ENCODE peak calls at places on chromosome 12, in four cellular contexts. Q is vagina, B is dorsolateral prefrontal cortex, J is fibroblast of mammary gland. Z is an unnamed sample.

GRCh38 chr12:86376052-86376451 is 119.9 kb upstream of the MGAT4C start:
- DNase-seq in Q (no peak), B (no peak), J (no peak), Z (no peak)

GRCh38 chr12:7395950-7396349 is 48.0 kb downstream of the CD163L1 start:
- DNase-seq in J (peak), B (no peak), Q (no peak), Z (no peak)

GRCh38 chr12:106115450-106115849 is 23.3 kb downstream of the NUAK1 start:
- DNase-seq in B (no peak), Q (no peak), J (no peak), Z (no peak)

GRCh38 chr12:45934956-45935355 is 55.4 kb downstream of the SCAF11 start:
- DNase-seq in Q (no peak), B (no peak), J (no peak), Z (no peak)

GRCh38 chr12:19273482-19274330 is 144.2 kb downstream of the PLEKHA5 start:
- DNase-seq in B (no peak), Q (no peak), J (peak), Z (no peak)

GRCh38 chr12:124837958-124838803 is 25.5 kb downstream of the SCARB1 start:
- DNase-seq in J (peak), Q (no peak), B (peak), Z (peak)

GRCh38 chr12:47012552-47012951 is 66.9 kb upstream of the PCED1B start:
- DNase-seq in Q (no peak), B (no peak), J (no peak), Z (no peak)

GRCh38 chr12:30450872-30451271 is 244.8 kb downstream of the IPO8 start:
- DNase-seq in Q (no peak), B (no peak), J (peak), Z (no peak)

GRCh38 chr12:15996254-15996653 is 85.1 kb downstream of the DERA start:
- DNase-seq in J (peak), Q (no peak), B (no peak), Z (no peak)

GRCh38 chr12:64826234-64826633 is 1.8 kb downstream of the TBC1D30 start:
- DNase-seq in B (no peak), Q (no peak), J (peak), Z (no peak)

GRCh38 chr12:52741378-52742195 is 35.6 kb downstream of the KRT76 start:
- DNase-seq in Q (no peak), B (no peak), J (peak), Z (no peak)

GRCh38 chr12:116466536-116466935 is 92.6 kb upstream of the MAP1LC3B2 start:
- DNase-seq in B (no peak), Q (no peak), J (no peak), Z (no peak)

GRCh38 chr12:132117558-132117875 is 26.6 kb downstream of the DDX51 start:
- DNase-seq in B (no peak), Q (no peak), J (peak), Z (no peak)

GRCh38 chr12:7439579-7440505 is 4.1 kb downstream of the CD163L1 start:
- DNase-seq in J (peak), B (no peak), Q (no peak), Z (peak)

GRCh38 chr12:131436922-131437705 is 273.8 kb upstream of the SFSWAP start:
- DNase-seq in J (no peak), B (no peak), Q (no peak), Z (peak)

GRCh38 chr12:8996682-8997405 is 7.5 kb downstream of the KLRG1 start:
- DNase-seq in B (no peak), J (peak), Q (no peak), Z (no peak)

GRCh38 chr12:108798551-108799221 is 58.7 kb downstream of the SSH1 start:
- DNase-seq in B (peak), J (peak), Q (no peak), Z (no peak)

GRCh38 chr12:109494348-109494881 is 17.0 kb downstream of the UBE3B start:
- DNase-seq in B (no peak), Q (no peak), J (no peak), Z (no peak)

GRCh38 chr12:94207467-94208432 is 59.4 kb downstream of the PLXNC1 start:
- DNase-seq in B (no peak), Q (no peak), J (peak), Z (no peak)

GRCh38 chr12:130754234-130755001 is 38.3 kb upstream of the RIMBP2 start:
- DNase-seq in Q (no peak), J (no peak), B (no peak), Z (no peak)

GRCh38 chr12:47361389-47362031 is 281.8 kb upstream of the AMIGO2 start:
- DNase-seq in Q (no peak), J (no peak), B (no peak), Z (no peak)

GRCh38 chr12:47021298-47021697 is 58.1 kb upstream of the PCED1B start:
- DNase-seq in B (no peak), J (peak), Q (no peak), Z (no peak)

GRCh38 chr12:56803750-56804149 is 40.6 kb downstream of the HSD17B6 start:
- DNase-seq in Q (no peak), B (peak), J (no peak), Z (peak)

GRCh38 chr12:93176166-93176565 is 201.6 kb upstream of the NUDT4 start:
- DNase-seq in B (no peak), Q (no peak), J (peak), Z (no peak)

GRCh38 chr12:101407054-101407437 is 526 bp downstream of the ARL1 start:
- DNase-seq in B (no peak), Q (no peak), J (no peak), Z (no peak)

GRCh38 chr12:6059221-6059620 is 65.2 kb downstream of the VWF start:
- DNase-seq in J (no peak), Q (no peak), B (no peak), Z (no peak)

GRCh38 chr12:6057693-6058092 is 66.8 kb downstream of the VWF start:
- DNase-seq in J (no peak), Q (no peak), B (no peak), Z (no peak)

GRCh38 chr12:6053541-6053940 is 70.9 kb downstream of the VWF start:
- DNase-seq in J (no peak), Q (no peak), B (no peak), Z (no peak)

GRCh38 chr12:6058481-6059161 is 65.8 kb downstream of the VWF start:
- DNase-seq in B (no peak), J (no peak), Q (no peak), Z (no peak)

GRCh38 chr12:6056406-6057211 is 67.9 kb downstream of the VWF start:
- DNase-seq in J (no peak), B (no peak), Q (no peak), Z (no peak)
- TF ChIP-seq CTCF in J (peak), B (peak), Q (no peak), Z (peak)

GRCh38 chr12:43112101-43112661 is 439.8 kb downstream of the ADAMTS20 start:
- DNase-seq in Q (no peak), J (peak), B (no peak), Z (no peak)

GRCh38 chr12:43113616-43114015 is 438.4 kb downstream of the ADAMTS20 start:
- DNase-seq in Q (no peak), B (no peak), J (no peak), Z (no peak)

GRCh38 chr12:43111608-43112007 is 440.4 kb downstream of the ADAMTS20 start:
- DNase-seq in J (no peak), B (no peak), Q (no peak), Z (no peak)

GRCh38 chr12:43114316-43114715 is 437.7 kb downstream of the ADAMTS20 start:
- DNase-seq in Q (no peak), B (no peak), J (no peak), Z (no peak)

GRCh38 chr12:43113153-43113552 is 438.9 kb downstream of the ADAMTS20 start:
- DNase-seq in B (no peak), Q (no peak), J (peak), Z (no peak)
- TF ChIP-seq CTCF in B (no peak), Q (no peak), J (peak), Z (no peak)

GRCh38 chr12:12725086-12725955 is 8.2 kb downstream of the CDKN1B start:
- DNase-seq in J (peak), B (peak), Q (peak), Z (peak)
- TF ChIP-seq CTCF in J (no peak), B (no peak), Q (no peak), Z (no peak)

GRCh38 chr12:111434049-111434448 is 28.3 kb downstream of the SH2B3 start:
- DNase-seq in B (no peak), Q (no peak), J (no peak), Z (no peak)

GRCh38 chr12:111434680-111435338 is 29.1 kb downstream of the SH2B3 start:
- DNase-seq in B (no peak), J (peak), Q (no peak), Z (no peak)

GRCh38 chr12:111436811-111437210 is 31.1 kb downstream of the SH2B3 start:
- DNase-seq in B (no peak), Q (no peak), J (no peak), Z (no peak)

GRCh38 chr12:111436266-111436665 is 30.5 kb downstream of the SH2B3 start:
- DNase-seq in Q (no peak), B (no peak), J (no peak), Z (no peak)

GRCh38 chr12:111435661-111436201 is 30.0 kb downstream of the SH2B3 start:
- DNase-seq in B (no peak), Q (no peak), J (no peak), Z (no peak)
- TF ChIP-seq CTCF in B (no peak), Q (no peak), J (no peak), Z (no peak)

GRCh38 chr12:2791086-2791485 is 3.7 kb upstream of the FKBP4 start:
- DNase-seq in Q (no peak), B (no peak), J (no peak), Z (no peak)
- TF ChIP-seq CTCF in Q (no peak), B (no peak), J (no peak), Z (no peak)

DNA sequence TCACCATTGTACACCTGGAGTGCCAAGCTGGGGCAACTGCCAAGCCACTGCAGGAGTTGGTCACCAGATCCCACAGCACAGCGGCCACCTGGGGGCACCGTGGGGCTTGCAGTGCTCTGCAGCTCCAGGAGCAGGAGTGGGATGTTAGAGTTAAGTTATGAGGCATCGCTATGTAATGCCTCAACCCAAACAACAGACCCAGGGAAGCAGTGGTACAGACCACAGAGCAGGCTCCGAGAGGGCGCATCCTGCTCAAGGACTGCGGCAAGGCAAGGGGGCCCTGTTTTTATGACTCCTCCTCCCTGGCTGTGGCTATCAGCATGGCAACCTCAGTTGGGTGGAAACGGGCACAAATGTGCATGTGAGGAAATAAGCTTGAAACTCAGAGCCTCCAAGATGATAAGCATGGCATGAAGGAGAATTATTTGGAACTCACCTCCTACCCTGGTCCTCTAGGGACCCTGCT is 63.1 kb downstream of the ARL6IP4 start:
- DNase-seq in Q (no peak), J (peak), B (peak), Z (peak)
- TF ChIP-seq CTCF in Q (peak), J (peak), B (peak), Z (peak)

GRCh38 chr12:67269632-67270578 is 747 bp downstream of the CAND1 start:
- DNase-seq in B (peak), Q (no peak), J (no peak), Z (no peak)

GRCh38 chr12:67268896-67269631 is at the start of gene CAND1:
- DNase-seq in B (peak), J (peak), Q (peak), Z (peak)

GRCh38 chr12:67271976-67272375 is 2.8 kb downstream of the CAND1 start:
- DNase-seq in Q (no peak), J (peak), B (no peak), Z (no peak)

GRCh38 chr12:67270622-67271021 is 1.5 kb downstream of the CAND1 start:
- DNase-seq in Q (no peak), J (no peak), B (no peak), Z (no peak)

GRCh38 chr12:67268335-67268895 is 743 bp upstream of the CAND1 start:
- DNase-seq in Q (peak), B (peak), J (peak), Z (peak)
- TF ChIP-seq CTCF in Q (no peak), B (no peak), J (no peak), Z (no peak)

GRCh38 chr12:113049976-113050742 is 6.4 kb upstream of the DTX1 start:
- DNase-seq in Q (no peak), B (no peak), J (no peak), Z (no peak)
- TF ChIP-seq CTCF in Q (no peak), B (no peak), J (peak), Z (no peak)

Z was measured in osteocyte.